ENCODE peak calls at places on chromosomes 2 and 18, in four cellular contexts. X, W, D and Z are unnamed samples.

GRCh38 chr2:59034791-59035190 is 793.7 kb upstream of the FANCL start:
- DNase-seq in X (peak; percentile 3), W (no peak), D (no peak), Z (no peak)

GRCh38 chr2:44772131-44772530 is 169.4 kb upstream of the SIX3 start:
- DNase-seq in X (no peak), W (peak; percentile 22), D (no peak), Z (no peak)

GRCh38 chr2:47541848-47542450 is 139.0 kb downstream of the MSH2 start:
- DNase-seq in X (no peak), W (no peak), D (no peak), Z (no peak)

GRCh38 chr18:369224-370010 is 101.6 kb upstream of the THOC1 start:
- DNase-seq in X (peak; percentile 74), W (no peak), D (peak; percentile 10), Z (no peak)

GRCh38 chr2:241730679-241731293 is 3.6 kb upstream of the D2HGDH start:
- DNase-seq in X (no peak), W (no peak), D (no peak), Z (no peak)

GRCh38 chr2:132267372-132267771 is 105.6 kb upstream of the ANKRD30BL start:
- DNase-seq in X (no peak), W (peak; percentile 22), D (no peak), Z (no peak)

GRCh38 chr18:35010156-35010555 is 31.1 kb upstream of the MAPRE2 start:
- DNase-seq in X (no peak), W (no peak), D (no peak), Z (no peak)

GRCh38 chr2:43218550-43219382 is 7.6 kb downstream of the ZFP36L2 start:
- DNase-seq in X (peak; percentile 64), W (no peak), D (no peak), Z (peak; percentile 40)

GRCh38 chr2:56812432-56812831 is 628.6 kb downstream of the CCDC85A start:
- DNase-seq in X (peak; percentile 8), W (no peak), D (no peak), Z (peak; percentile 63)

GRCh38 chr2:156341482-156342251 is 9.1 kb upstream of the NR4A2 start:
- DNase-seq in X (peak; percentile 97), W (peak; percentile 85), D (peak; percentile 93), Z (peak; percentile 90)

GRCh38 chr2:207479198-207479785 is 50.5 kb upstream of the CREB1 start:
- DNase-seq in X (no peak), W (no peak), D (peak; percentile 26), Z (peak; percentile 33)

GRCh38 chr2:30226144-30227032 is 4.9 kb upstream of the LBH start:
- DNase-seq in X (peak; percentile 78), W (no peak), D (peak; percentile 93), Z (no peak)

GRCh38 chr2:152488075-152488474 is 153.1 kb downstream of the FMNL2 start:
- DNase-seq in X (no peak), W (no peak), D (no peak), Z (no peak)

GRCh38 chr2:170047331-170048065 is 130.4 kb upstream of the MYO3B start:
- DNase-seq in X (peak; percentile 3), W (no peak), D (no peak), Z (no peak)

GRCh38 chr2:140880573-140880972 is 1250.2 kb downstream of the LRP1B start:
- DNase-seq in X (no peak), W (no peak), D (peak; percentile 18), Z (peak; percentile 11)

GRCh38 chr18:9741821-9742541 is 33.9 kb downstream of the RAB31 start:
- DNase-seq in X (peak; percentile 86), W (peak; percentile 34), D (no peak), Z (peak; percentile 20)

GRCh38 chr2:145715601-145716000 is 1195.7 kb upstream of the ZEB2 start:
- DNase-seq in X (peak; percentile 64), W (no peak), D (peak; percentile 16), Z (peak; percentile 13)

GRCh38 chr18:23967321-23968089 is 47.0 kb upstream of the TTC39C start:
- DNase-seq in X (no peak), W (no peak), D (no peak), Z (no peak)

GRCh38 chr18:39200153-39200552 is 1634.6 kb upstream of the CELF4 start:
- DNase-seq in X (no peak), W (no peak), D (no peak), Z (no peak)

GRCh38 chr2:68319397-68320117 is at the start of gene CNRIP1:
- DNase-seq in X (peak; percentile 88), W (peak; percentile 85), D (peak; percentile 69), Z (peak; percentile 16)

GRCh38 chr2:16644204-16644925 is 21.3 kb downstream of the CYRIA start:
- DNase-seq in X (peak; percentile 13), W (no peak), D (peak; percentile 60), Z (no peak)

GRCh38 chr2:96870631-96871255 is 863 bp upstream of the SEMA4C start:
- DNase-seq in X (peak; percentile 31), W (no peak), D (peak; percentile 33), Z (no peak)

GRCh38 chr2:152460567-152460966 is 125.6 kb downstream of the FMNL2 start:
- DNase-seq in X (no peak), W (no peak), D (no peak), Z (no peak)

GRCh38 chr18:48138211-48138610 is 207.8 kb upstream of the SMAD2 start:
- DNase-seq in X (no peak), W (peak; percentile 41), D (no peak), Z (no peak)

GRCh38 chr2:147046473-147046872 is 798.4 kb upstream of the ACVR2A start:
- DNase-seq in X (no peak), W (no peak), D (no peak), Z (no peak)

DNA sequence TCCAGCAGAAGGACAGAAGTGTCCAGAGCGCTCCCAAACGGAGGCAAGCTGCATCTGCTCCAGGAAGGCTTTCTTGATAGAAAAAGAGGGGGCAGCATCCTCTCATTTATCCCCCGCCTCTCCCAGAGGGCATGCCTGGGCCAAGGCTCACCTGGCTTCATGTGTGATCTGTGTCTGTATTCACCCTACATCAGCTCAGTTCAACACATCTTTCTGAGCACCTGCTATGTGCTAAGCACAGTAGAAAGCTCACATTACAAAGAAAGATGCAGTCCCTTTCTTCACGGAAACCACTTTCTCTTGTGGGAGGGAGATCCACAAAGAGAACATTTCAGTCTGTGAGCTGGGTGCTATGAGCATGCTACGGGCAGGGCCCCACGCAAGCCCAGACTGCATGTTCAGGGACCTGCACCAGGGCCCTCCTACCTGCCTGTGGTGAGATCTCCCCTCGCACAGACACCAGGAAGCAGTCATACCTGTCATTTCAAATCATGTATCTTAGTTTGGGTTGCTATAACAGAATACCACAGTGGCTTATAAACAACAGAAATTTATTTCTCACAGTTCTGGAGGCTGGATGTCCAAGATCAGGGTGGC is 90.8 kb downstream of the PDCL3 start:
- DNase-seq in X (no peak), W (no peak), D (no peak), Z (no peak)
- H3K27ac ChIP-seq in X (no peak overlapping the region), W (no peak overlapping the region), D (no peak overlapping the region), Z (no peak overlapping the region)

DNA sequence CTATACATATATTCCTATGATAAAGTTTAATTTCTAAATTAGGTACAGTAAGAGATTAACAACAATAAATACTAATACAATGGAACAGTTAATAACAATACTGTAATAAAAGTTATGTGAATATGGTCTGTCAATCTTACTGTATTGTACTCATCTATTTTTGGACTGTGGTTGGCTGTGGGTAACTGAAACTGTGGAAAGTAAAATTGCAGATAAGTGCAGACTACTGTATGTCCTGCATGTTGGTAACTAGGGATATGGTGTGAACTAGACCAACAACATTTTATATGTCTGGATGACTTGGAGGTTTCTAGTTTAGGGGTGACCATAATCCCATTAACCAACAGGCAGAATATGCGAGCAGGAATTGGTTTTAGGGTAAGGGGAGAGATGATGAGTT is 23.3 kb downstream of the PHLPP1 start:
- DNase-seq in X (no peak), W (no peak), D (no peak), Z (no peak)
- H3K27ac ChIP-seq in X (no peak overlapping the region), W (no peak overlapping the region), D (no peak overlapping the region), Z (no peak overlapping the region)

GRCh38 chr2:127660291-127660578 is 14.3 kb downstream of the GPR17 start:
- DNase-seq in X (no peak), W (no peak), D (no peak), Z (no peak)
- H3K27ac ChIP-seq in X (no peak overlapping the region), W (no peak overlapping the region), D (no peak overlapping the region), Z (no peak overlapping the region)

DNA sequence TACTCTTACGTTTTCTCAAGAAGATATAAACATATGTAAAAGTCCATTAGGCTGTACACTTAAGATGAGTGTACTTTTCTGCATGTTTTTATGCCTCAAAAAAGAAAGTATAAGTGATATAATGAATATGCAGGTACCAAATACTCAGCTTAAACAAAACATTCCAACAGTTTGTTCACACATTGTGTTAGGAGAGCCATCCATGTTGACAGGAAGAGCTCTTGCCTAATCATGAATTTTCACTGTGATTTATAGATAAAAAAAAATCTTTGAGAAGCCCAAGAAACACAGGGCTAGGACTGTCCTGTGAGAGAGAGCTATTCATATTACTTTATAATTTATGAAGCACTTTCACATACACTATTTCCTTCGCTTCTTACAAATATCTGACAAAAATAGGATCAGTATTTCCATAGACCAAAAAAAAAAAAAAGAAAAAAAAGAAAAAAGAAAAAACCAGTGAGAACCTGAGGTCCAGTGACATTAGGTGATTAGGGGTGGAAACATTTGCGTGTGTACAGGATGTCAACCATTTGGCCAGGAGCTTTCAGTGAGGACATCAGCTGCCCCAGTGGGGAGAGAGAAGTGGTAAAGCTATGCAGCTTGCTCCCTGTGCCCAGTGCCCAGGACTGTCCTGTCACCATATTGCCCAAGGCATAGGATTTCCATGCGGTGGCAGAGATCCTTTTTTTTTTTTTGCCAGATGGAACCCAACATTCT is 38.7 kb downstream of the BUB1 start:
- DNase-seq in X (no peak), W (no peak), D (no peak), Z (no peak)
- H3K27ac ChIP-seq in X (no peak overlapping the region), W (no peak overlapping the region), D (no peak overlapping the region), Z (no peak overlapping the region)

DNA sequence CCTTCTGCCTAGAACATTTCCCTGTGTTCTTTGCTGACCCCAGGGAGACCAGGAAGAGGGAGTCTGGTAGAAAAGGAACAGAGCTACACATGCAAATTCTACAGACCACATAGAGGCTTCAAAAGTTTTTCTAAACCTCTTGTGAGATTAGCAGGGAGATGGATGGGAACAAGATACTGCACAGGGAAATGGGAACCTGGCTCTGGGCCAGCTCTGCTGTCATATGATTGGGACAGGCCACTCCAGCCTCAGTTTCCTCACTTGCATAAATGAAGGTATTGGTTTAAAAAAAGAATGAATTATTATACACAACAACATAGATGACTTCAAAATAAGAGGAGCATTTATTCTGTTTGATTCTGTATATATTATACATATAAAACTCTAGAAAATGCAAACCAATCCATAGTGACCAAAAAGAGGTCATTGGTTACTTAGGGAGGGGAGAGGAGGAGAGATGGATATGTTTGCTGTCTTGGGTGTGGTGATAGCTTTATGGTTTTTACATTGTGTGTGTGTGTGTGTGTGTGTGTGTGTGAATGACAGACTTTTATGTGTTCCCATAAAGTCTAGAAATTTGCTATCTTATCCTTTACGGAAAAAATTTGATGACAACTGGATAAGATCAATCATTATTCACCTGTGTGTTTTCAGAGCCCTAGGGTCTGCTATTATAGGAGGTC is 115.5 kb downstream of the MGAT5 start:
- DNase-seq in X (no peak), W (no peak), D (no peak), Z (no peak)
- H3K27ac ChIP-seq in X (no peak overlapping the region), W (no peak overlapping the region), D (no peak overlapping the region), Z (no peak overlapping the region)